ENCODE peak calls at places on chromosomes 13 and 19, in five cellular contexts. G, O, R, K and X are unnamed samples.

GRCh38 chr13:50460366-50460765 is 383.1 kb downstream of the DLEU7 start:
- DNase-seq in G (no peak), O (no peak), R (no peak), K (no peak), X (no peak)

GRCh38 chr19:29415507-29415906 is 110.3 kb upstream of the VSTM2B start:
- DNase-seq in G (no peak), O (no peak), R (no peak), K (no peak), X (no peak)

GRCh38 chr13:112733661-112734379 is 44.0 kb downstream of the ATP11A start:
- DNase-seq in G (no peak), O (no peak), R (no peak), K (no peak), X (no peak)

GRCh38 chr13:35712907-35713685 is 236.6 kb upstream of the MAB21L1 start:
- DNase-seq in G (no peak), O (peak; percentile 71), R (no peak), K (no peak), X (no peak)

GRCh38 chr13:66513728-66514127 is 716.4 kb downstream of the PCDH9 start:
- DNase-seq in G (no peak), O (peak; percentile 16), R (no peak), K (no peak), X (no peak)

GRCh38 chr19:29201849-29202248 is 11.1 kb downstream of the UQCRFS1 start:
- DNase-seq in G (no peak), O (no peak), R (no peak), K (no peak), X (no peak)

GRCh38 chr13:78061806-78062205 is 143.2 kb upstream of the EDNRB start:
- DNase-seq in G (no peak), O (no peak), R (no peak), K (no peak), X (no peak)

GRCh38 chr19:39993605-39994004 is 3.3 kb upstream of the ZNF546 start:
- DNase-seq in G (no peak), O (no peak), R (no peak), K (no peak), X (no peak)

GRCh38 chr19:49382639-49383038 is 5.4 kb upstream of the KASH5 start:
- DNase-seq in G (no peak), O (no peak), R (no peak), K (no peak), X (no peak)

GRCh38 chr13:31310781-31311180 is 111.0 kb downstream of the B3GLCT start:
- DNase-seq in G (no peak), O (peak; percentile 1), R (no peak), K (no peak), X (no peak)

GRCh38 chr19:47275866-47276461 is 1.3 kb downstream of the INAFM1 start:
- DNase-seq in G (no peak), O (peak; percentile 57), R (no peak), K (no peak), X (peak; percentile 92)

DNA sequence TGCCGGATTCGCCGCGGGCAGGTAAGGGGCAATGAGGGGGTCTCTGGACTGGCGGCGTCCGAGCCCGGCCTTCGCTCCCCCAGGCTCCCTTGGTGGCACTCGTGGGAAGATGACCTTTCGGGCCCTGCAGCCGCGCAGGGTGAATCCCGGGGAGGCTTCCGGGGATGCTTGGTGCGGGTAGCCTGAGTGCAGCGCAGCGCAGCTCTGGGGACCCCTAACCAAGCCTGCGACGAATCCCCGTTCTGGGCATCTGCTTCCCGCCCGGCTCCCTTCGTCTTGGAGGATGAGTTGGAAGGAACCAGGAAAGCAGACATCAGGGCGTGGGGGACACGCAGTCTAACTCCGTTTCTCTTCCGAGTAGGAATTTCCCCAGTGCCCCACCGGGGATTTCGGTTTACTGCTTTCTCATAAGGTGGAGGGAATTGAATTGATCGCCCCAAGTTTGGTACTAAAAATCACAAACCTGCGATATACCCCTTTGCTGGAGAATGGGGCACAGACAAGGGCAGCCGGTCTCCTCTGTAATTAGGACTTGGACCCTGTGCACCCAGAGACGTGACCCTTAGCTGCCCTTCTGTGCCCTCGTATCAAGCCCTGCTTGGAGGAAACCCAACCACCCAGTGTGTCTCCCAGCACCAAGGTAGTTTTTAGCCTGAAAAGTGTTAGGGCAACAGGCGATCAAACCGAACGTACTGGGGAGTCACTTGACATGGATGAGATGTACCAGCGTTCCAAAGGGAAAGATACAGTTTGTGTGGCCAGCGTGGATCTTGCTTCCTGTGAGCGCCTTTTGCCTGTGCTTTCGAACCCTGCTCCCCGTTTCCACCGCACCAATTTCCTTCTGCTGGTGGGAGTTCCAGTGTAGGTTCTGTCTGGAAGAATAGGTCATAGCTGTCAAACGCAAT is 1.0 kb downstream of the GPC5 start:
- DNase-seq in G (no peak), O (no peak), R (no peak), K (no peak), X (no peak)
- H3K4me3 ChIP-seq in G (peak overlapping the region; percentile 41), O (peak overlapping the region; percentile 47), R (peak overlapping the region; percentile 56), K (peak overlapping the region; percentile 59), X (peak overlapping the region; percentile 24)

GRCh38 chr13:96966415-96967102 is 27.7 kb downstream of the OXGR1 start:
- DNase-seq in G (no peak), O (no peak), R (no peak), K (no peak), X (no peak)

GRCh38 chr13:96968027-96968426 is 26.2 kb downstream of the OXGR1 start:
- DNase-seq in G (no peak), O (no peak), R (no peak), K (no peak), X (no peak)

GRCh38 chr13:96960379-96960778 is 33.9 kb downstream of the OXGR1 start:
- DNase-seq in G (no peak), O (no peak), R (no peak), K (no peak), X (no peak)

GRCh38 chr13:96967248-96967745 is 27.0 kb downstream of the OXGR1 start:
- DNase-seq in G (no peak), O (no peak), R (no peak), K (no peak), X (no peak)

DNA sequence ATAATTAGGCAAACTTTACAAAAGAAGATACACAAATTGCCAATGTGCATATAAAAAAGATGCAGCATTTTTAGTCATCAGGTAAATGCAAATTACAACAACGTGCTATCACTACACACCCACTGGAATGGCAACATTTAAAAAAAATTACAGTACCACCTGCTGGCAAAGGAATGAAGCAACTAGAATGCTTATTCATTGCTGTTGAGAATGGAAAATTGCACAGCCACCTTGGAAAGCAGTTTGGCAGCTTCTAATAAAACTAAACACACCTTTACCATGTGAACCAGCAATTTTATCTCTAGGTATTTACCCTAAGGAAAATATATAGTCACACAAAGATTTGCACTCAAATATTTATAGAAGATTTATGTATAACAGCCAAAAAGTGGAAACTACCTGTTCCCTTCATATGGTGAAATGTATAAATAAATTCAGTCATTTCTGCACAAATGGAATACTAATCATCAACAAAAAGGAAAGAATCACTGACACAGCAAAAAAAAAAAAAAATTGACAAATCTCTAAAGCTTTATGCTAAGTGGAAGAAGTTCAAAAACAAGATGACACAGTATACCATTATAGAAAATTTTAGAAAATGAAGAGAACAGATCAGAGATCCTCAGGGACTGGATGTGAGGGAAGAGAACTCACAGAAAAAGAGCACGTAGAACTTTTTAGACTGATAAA is 30.3 kb downstream of the OXGR1 start:
- DNase-seq in G (no peak), O (no peak), R (no peak), K (no peak), X (no peak)
- TF ChIP-seq CTCF in G (peak; percentile 33), O (no peak), R (no peak), K (no peak), X (no peak)

DNA sequence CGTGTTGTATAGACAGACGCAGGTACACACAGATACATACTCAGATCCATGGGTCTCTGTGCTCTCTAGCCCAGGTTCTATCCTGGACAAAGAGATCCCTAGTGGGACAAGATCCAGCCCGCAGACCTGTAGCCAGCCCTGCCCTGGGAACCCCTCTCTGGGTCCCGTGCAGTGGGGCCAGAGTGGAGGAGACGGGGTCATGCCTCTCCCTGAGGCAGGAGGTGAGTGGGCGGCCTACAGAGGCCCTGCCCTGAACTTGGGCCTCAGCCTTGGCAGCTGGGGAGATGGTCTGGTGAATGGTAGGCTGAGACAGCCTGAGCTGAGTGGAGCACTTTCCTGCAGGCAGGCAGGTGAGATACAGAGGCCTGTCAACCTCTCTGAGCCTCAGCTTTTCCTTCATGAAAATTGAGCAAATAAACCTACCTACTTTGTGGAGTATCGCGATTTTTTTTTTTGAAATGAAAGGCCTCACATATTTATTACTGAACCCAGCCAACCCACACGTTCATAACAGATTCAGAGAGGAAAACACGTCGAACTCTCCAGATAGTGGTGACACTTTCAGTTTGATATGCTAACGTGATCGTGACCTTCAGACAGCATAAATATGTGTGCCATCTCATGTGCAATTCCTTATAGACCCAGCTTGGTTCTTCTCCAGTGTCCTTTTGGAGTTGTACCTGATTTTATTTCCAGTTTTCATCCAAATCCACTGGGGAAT is 3.4 kb upstream of the JUND start:
- DNase-seq in G (no peak), O (no peak), R (no peak), K (no peak), X (no peak)
- TF ChIP-seq POLR2A in G (no peak), O (no peak), R (no peak), K (no peak), X (no peak)

DNA sequence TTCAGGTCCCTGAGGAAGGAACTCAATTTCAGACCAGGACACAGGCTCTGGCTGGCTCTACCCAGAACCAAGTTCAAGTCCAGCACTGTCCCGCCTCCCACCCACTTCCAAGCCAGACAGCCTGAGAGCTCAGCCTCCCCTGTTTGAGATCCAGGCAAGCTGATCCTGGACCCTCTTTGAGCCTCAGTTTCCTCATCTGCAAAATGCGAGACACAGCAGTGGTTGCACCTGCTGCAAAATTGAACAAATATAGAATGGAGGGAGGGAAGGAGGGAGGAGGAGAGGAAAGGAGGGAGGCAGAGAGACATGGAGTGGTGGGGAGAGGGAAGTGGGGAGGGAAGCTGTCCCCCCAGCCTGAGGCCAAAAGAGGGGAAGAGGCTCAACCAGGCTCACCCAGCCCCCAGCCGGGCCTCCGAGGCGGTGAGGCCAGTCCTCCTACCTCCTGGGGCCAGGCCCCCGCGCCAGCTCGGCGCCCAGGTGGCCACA is 721 bp downstream of the TMEM221 start:
- DNase-seq in G (no peak), O (no peak), R (no peak), K (no peak), X (no peak)
- H3K4me3 ChIP-seq in G (peak overlapping the region; percentile 46), O (peak overlapping the region; percentile 30), R (peak overlapping the region; percentile 50), K (peak overlapping the region; percentile 52), X (no peak overlapping the region)

DNA sequence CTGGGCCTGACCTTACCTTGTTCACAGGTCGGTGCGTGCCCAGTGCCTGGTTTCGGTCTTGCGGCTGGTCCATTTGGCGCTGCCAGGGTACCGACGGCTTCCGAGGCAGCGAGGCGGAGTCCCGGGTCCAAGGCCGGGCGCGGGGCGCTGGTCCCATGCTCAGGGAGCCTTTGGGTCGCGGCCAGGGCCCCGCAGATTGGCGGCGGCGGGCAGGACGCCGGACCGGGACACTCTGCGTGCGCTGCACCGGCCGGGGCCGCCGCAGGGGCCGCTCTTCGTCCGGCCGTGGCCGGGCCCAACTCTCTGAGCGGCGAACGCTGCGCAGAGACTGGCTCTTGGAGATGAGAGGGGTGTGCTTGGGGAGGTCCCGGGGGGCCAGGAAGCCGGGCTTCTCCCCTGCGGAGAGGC is 3.3 kb upstream of the WIZ start:
- DNase-seq in G (no peak), O (no peak), R (no peak), K (no peak), X (no peak)
- TF ChIP-seq CTCF in G (peak; percentile 38), O (peak; percentile 36), R (no peak), K (no peak), X (no peak)